ENCODE peak calls at places on chromosome 6, in seven cellular contexts. P, N, W, M, V, K and R are unnamed samples.

GRCh38 chr6:85464260-85464644 is 14.4 kb downstream of the NT5E start:
- DNase-seq in W (no peak), M (peak), N (peak), P (no peak), V (no peak), K (no peak), R (no peak)

GRCh38 chr6:44464527-44465310 is 77.2 kb downstream of the CDC5L start:
- DNase-seq in W (no peak), V (no peak), P (no peak), M (peak), N (no peak), K (no peak), R (no peak)

GRCh38 chr6:31710490-31711219 is 4.0 kb downstream of the LY6G6F start:
- DNase-seq in K (no peak), V (no peak), W (no peak), N (no peak), P (no peak), M (no peak), R (no peak)

GRCh38 chr6:130906736-130907381 is 79.7 kb downstream of the SMLR1 start:
- DNase-seq in V (no peak), W (no peak), N (no peak), P (no peak), K (no peak), M (no peak), R (no peak)

GRCh38 chr6:82144007-82144851 is 103.3 kb downstream of the IBTK start:
- DNase-seq in P (no peak), N (peak), K (peak), V (no peak), M (peak), W (peak), R (no peak)

GRCh38 chr6:111276736-111277135 is 189.4 kb downstream of the SLC16A10 start:
- DNase-seq in M (no peak), W (no peak), V (no peak), P (no peak), K (no peak), N (no peak), R (no peak)

GRCh38 chr6:53044071-53044470 is 21.1 kb upstream of the FBXO9 start:
- DNase-seq in P (no peak), V (no peak), N (no peak), W (no peak), M (no peak), K (no peak), R (no peak)

GRCh38 chr6:170048615-170049256 is 242.1 kb downstream of the DLL1 start:
- DNase-seq in P (peak), V (no peak), W (no peak), K (peak), N (no peak), M (peak), R (peak)

GRCh38 chr6:20070047-20070446 is 142.2 kb downstream of the MBOAT1 start:
- DNase-seq in K (no peak), W (no peak), M (no peak), P (no peak), N (no peak), V (no peak), R (no peak)

GRCh38 chr6:111818539-111819226 is 54.6 kb downstream of the FYN start:
- DNase-seq in M (no peak), N (no peak), K (no peak), V (no peak), W (no peak), P (no peak), R (no peak)

GRCh38 chr6:45661667-45662066 is 283.9 kb upstream of the SUPT3H start:
- DNase-seq in M (no peak), W (no peak), P (no peak), K (no peak), N (no peak), V (no peak), R (no peak)

GRCh38 chr6:35040398-35040797 is 100.7 kb downstream of the TCP11 start:
- DNase-seq in V (no peak), M (no peak), W (no peak), K (no peak), N (no peak), P (no peak), R (no peak)

GRCh38 chr6:156740604-156741003 is 36.6 kb upstream of the ARID1B start:
- DNase-seq in W (no peak), V (no peak), N (no peak), M (no peak), K (no peak), P (no peak), R (no peak)

GRCh38 chr6:100289285-100289684 is 175.4 kb downstream of the SIM1 start:
- DNase-seq in K (no peak), M (no peak), W (no peak), P (no peak), N (peak), V (no peak), R (no peak)

GRCh38 chr6:149909701-149910470 is 12.0 kb upstream of the RAET1E start:
- DNase-seq in M (no peak), P (no peak), N (no peak), V (no peak), W (no peak), K (no peak), R (no peak)

GRCh38 chr6:105270511-105270910 is 90.7 kb upstream of the POPDC3 start:
- DNase-seq in M (no peak), W (no peak), V (no peak), N (no peak), P (no peak), K (no peak), R (no peak)

GRCh38 chr6:5089821-5090449 is 4.8 kb downstream of the PPP1R3G start:
- DNase-seq in W (no peak), V (no peak), K (no peak), N (no peak), M (no peak), P (no peak), R (no peak)

GRCh38 chr6:133396225-133396624 is 155.1 kb downstream of the EYA4 start:
- DNase-seq in W (no peak), M (no peak), P (no peak), V (no peak), K (no peak), N (no peak), R (no peak)

GRCh38 chr6:131949615-131949908 is 1.6 kb downstream of the CCN2 start:
- DNase-seq in V (no peak), N (no peak), M (no peak), P (no peak), W (no peak), K (no peak), R (no peak)

GRCh38 chr6:26216015-26216885 is 129.0 kb downstream of the HFE start:
- DNase-seq in K (peak), W (peak), P (no peak), V (no peak), N (no peak), M (peak), R (peak)

GRCh38 chr6:165770430-165771082 is 107.5 kb upstream of the PDE10A start:
- DNase-seq in N (no peak), K (no peak), W (no peak), M (no peak), V (no peak), P (peak), R (no peak)

GRCh38 chr6:3176562-3177355 is 19.4 kb upstream of the TUBB2A start:
- DNase-seq in M (no peak), K (no peak), P (peak), W (no peak), N (peak), V (no peak), R (no peak)

GRCh38 chr6:159759645-159760044 is 2.2 kb upstream of the ACAT2 start:
- DNase-seq in N (no peak), P (no peak), K (no peak), V (no peak), W (no peak), M (no peak), R (no peak)

GRCh38 chr6:103893082-103893481 is 966.6 kb downstream of the HACE1 start:
- DNase-seq in N (no peak), P (no peak), V (no peak), M (no peak), K (no peak), W (peak), R (no peak)

GRCh38 chr6:2531426-2532208 is 219.1 kb downstream of the MYLK4 start:
- DNase-seq in N (no peak), W (no peak), P (no peak), M (no peak), K (no peak), V (no peak), R (no peak)

GRCh38 chr6:161618816-161619454 is 345.1 kb upstream of the AGPAT4 start:
- DNase-seq in K (no peak), P (no peak), W (peak), N (peak), M (no peak), V (peak), R (no peak)

GRCh38 chr6:43172127-43173007 is 1.3 kb downstream of the SRF start:
- DNase-seq in W (peak), P (peak), V (no peak), K (peak), M (peak), N (peak), R (peak)

GRCh38 chr6:168169624-168170023 is 90.6 kb upstream of the FRMD1 start:
- DNase-seq in N (no peak), V (no peak), W (no peak), P (no peak), K (no peak), M (no peak), R (no peak)

GRCh38 chr6:71602385-71602949 is 283.9 kb upstream of the RIMS1 start:
- DNase-seq in P (no peak), K (no peak), W (no peak), V (no peak), M (no peak), N (no peak), R (no peak)

GRCh38 chr6:112033824-112034223 is 20.1 kb upstream of the CCN6 start:
- DNase-seq in K (no peak), P (no peak), N (no peak), M (no peak), V (no peak), W (no peak), R (no peak)

GRCh38 chr6:68343901-68344300 is 291.2 kb upstream of the ADGRB3 start:
- DNase-seq in N (peak), M (no peak), V (peak), P (no peak), K (no peak), W (peak), R (no peak)

GRCh38 chr6:100881707-100882040 is 545 bp upstream of the ASCC3 start:
- DNase-seq in V (no peak), K (no peak), M (no peak), P (no peak), N (no peak), W (no peak), R (no peak)

GRCh38 chr6:89495961-89496535 is 63.1 kb downstream of the ANKRD6 start:
- DNase-seq in V (no peak), W (peak), K (no peak), M (no peak), N (no peak), P (no peak), R (no peak)

GRCh38 chr6:166476634-166477215 is 94.0 kb upstream of the MPC1 start:
- DNase-seq in K (no peak), P (no peak), N (no peak), W (no peak), V (no peak), M (no peak), R (no peak)

GRCh38 chr6:160055813-160056212 is 65.8 kb upstream of the SLC22A1 start:
- DNase-seq in V (no peak), P (no peak), K (no peak), N (no peak), W (no peak), M (peak), R (no peak)

GRCh38 chr6:163282672-163283071 is 131.8 kb upstream of the QKI start:
- DNase-seq in W (no peak), N (no peak), P (no peak), V (no peak), M (no peak), K (no peak), R (no peak)

GRCh38 chr6:87483929-87484328 is 11.2 kb downstream of the SLC35A1 start:
- DNase-seq in V (peak), W (peak), K (no peak), P (no peak), M (no peak), N (peak), R (no peak)

GRCh38 chr6:99606670-99607415 is at the start of gene PRDM13:
- DNase-seq in P (peak), M (no peak), N (no peak), W (no peak), K (no peak), V (no peak), R (no peak)

GRCh38 chr6:36547646-36548400 is 544 bp upstream of the STK38 start:
- DNase-seq in N (no peak), K (no peak), W (peak), M (no peak), V (no peak), P (no peak), R (no peak)

GRCh38 chr6:117018771-117019170 is 141.7 kb downstream of the RFX6 start:
- DNase-seq in N (no peak), V (no peak), K (no peak), P (no peak), W (no peak), M (no peak), R (no peak)

GRCh38 chr6:145735356-145736165 is at the start of gene EPM2A:
- DNase-seq in K (peak), N (peak), V (peak), M (peak), P (peak), W (peak), R (peak)

GRCh38 chr6:145732788-145733187 is 2.5 kb downstream of the EPM2A start:
- DNase-seq in M (no peak), W (no peak), P (no peak), N (no peak), K (no peak), V (no peak), R (no peak)

GRCh38 chr6:145733207-145733606 is 2.1 kb downstream of the EPM2A start:
- DNase-seq in W (no peak), P (no peak), V (no peak), N (no peak), M (no peak), K (no peak), R (no peak)

GRCh38 chr6:145733770-145734169 is 1.6 kb downstream of the EPM2A start:
- DNase-seq in W (no peak), K (no peak), V (no peak), M (no peak), P (no peak), N (no peak), R (no peak)

DNA sequence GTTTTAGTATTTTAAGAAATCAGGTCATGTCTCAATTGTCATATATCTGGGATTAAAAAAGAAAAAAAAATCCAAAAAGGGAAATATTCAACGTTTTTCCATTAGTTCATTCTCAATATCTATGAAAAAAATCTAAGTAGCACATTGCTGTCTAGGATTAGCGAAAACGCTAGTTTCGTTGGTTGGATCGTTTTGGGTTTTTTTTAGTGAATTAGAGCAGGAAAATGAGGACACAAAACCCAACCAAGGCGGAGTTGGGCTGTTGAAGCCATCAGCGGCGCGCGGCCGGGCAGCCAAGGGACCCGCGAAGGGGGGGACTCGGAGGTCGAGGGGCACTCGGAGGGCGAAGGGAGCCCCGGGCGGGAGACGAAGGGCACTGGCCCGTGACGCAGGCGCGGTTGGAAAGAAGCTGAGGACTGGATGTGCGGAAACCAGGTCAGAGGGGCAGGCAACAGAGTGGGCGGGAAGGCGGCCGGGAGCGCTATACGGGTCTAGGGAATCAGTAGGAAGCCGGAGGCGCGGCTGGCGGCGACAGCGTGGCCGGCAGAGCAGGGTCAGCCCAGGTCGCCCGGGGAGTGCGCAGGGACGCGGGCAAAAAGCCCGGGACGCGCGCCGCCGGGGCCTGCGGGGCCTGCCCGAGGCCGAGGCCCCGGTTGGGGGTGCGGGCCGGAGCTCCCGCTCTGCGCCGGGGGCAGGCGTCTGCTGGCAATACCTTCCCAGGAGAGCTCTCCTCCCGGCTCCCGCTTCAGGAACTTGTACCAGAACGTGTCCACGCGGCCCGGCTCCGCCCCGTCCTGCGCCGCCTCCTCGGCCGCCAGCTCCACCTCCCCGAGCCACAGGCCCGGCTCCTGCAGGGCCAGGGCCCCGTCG is 599 bp downstream of the EPM2A start:
- DNase-seq in V (peak), P (peak), W (peak), M (peak), K (peak), N (peak), R (peak)
- TF ChIP-seq EP300 in V (peak), P (no peak), W (no peak), M (peak), K (no peak), N (no peak), R (no peak)

GRCh38 chr6:75244063-75244575 is 518 bp upstream of the COX7A2 start:
- DNase-seq in K (no peak), W (peak), P (no peak), M (no peak), V (no peak), N (no peak), R (no peak)

GRCh38 chr6:75246386-75246785 is 2.8 kb upstream of the COX7A2 start:
- DNase-seq in P (no peak), N (no peak), M (no peak), V (no peak), K (no peak), W (no peak), R (no peak)

GRCh38 chr6:75243333-75244062 is at the start of gene COX7A2:
- DNase-seq in W (peak), P (no peak), K (peak), V (peak), N (peak), M (peak), R (peak)
- TF ChIP-seq EP300 in W (peak), P (no peak), K (no peak), V (no peak), N (no peak), M (no peak), R (no peak)

GRCh38 chr6:14100098-14100497 is 17.5 kb upstream of the CD83 start:
- DNase-seq in V (no peak), M (no peak), P (no peak), W (no peak), K (no peak), N (no peak), R (no peak)
- TF ChIP-seq EP300 in V (no peak), M (no peak), P (no peak), W (no peak), K (no peak), N (no peak), R (no peak)

GRCh38 chr6:158684745-158685355 is 35.0 kb downstream of the SYTL3 start:
- DNase-seq in W (no peak), P (no peak), V (no peak), K (no peak), N (no peak), M (no peak), R (peak)

GRCh38 chr6:158686311-158686710 is 36.5 kb downstream of the SYTL3 start:
- DNase-seq in N (no peak), W (no peak), P (no peak), K (no peak), M (no peak), V (no peak), R (no peak)

GRCh38 chr6:158686791-158687381 is 37.0 kb downstream of the SYTL3 start:
- DNase-seq in K (peak), M (no peak), V (no peak), P (no peak), W (no peak), N (no peak), R (no peak)

GRCh38 chr6:158687507-158687906 is 37.7 kb downstream of the SYTL3 start:
- DNase-seq in P (no peak), V (no peak), W (no peak), M (no peak), K (no peak), N (no peak), R (no peak)

GRCh38 chr6:158684311-158684710 is 34.5 kb downstream of the SYTL3 start:
- DNase-seq in P (no peak), W (no peak), V (no peak), M (no peak), K (no peak), N (no peak), R (peak)
- TF ChIP-seq EP300 in P (no peak), W (no peak), V (no peak), M (no peak), K (no peak), N (no peak), R (no peak)